ENCODE peak calls at places on chromosomes 6 and 20, in eight cellular contexts. S, Z, B, L, C, A, E and M are unnamed samples.

GRCh38 chr6:148945311-148946021 is 198.6 kb downstream of the UST start:
- DNase-seq in L (peak), E (no peak), C (no peak), S (no peak), Z (no peak), A (no peak), B (no peak), M (no peak)

GRCh38 chr20:34989118-34989517 is 33.5 kb downstream of the MYH7B start:
- DNase-seq in A (no peak), Z (no peak), E (no peak), L (no peak), C (no peak), S (no peak), B (no peak), M (no peak)

GRCh38 chr6:134593442-134593841 is 275.5 kb upstream of the SGK1 start:
- DNase-seq in C (no peak), E (no peak), L (no peak), S (peak), B (no peak), Z (no peak), A (no peak), M (no peak)

GRCh38 chr20:14498809-14499208 is 161.4 kb upstream of the FLRT3 start:
- DNase-seq in C (peak), S (no peak), L (no peak), B (no peak), A (no peak), Z (no peak), E (no peak), M (no peak)

GRCh38 chr20:7775072-7775471 is 165.2 kb downstream of the HAO1 start:
- DNase-seq in B (no peak), C (peak), L (peak), Z (no peak), E (no peak), A (no peak), S (no peak), M (no peak)

GRCh38 chr20:9609892-9610502 is 95.6 kb downstream of the LAMP5 start:
- DNase-seq in B (peak), Z (no peak), A (peak), C (peak), E (no peak), L (peak), S (peak), M (no peak)

GRCh38 chr20:42565106-42565990 is 624.4 kb downstream of the PTPRT start:
- DNase-seq in A (no peak), B (no peak), S (no peak), Z (no peak), E (no peak), C (no peak), L (no peak), M (no peak)

GRCh38 chr6:22249646-22250045 is 47.2 kb downstream of the PRL start:
- DNase-seq in A (no peak), Z (no peak), L (no peak), E (no peak), C (no peak), S (no peak), B (no peak), M (no peak)

GRCh38 chr6:169230322-169230665 is 23.4 kb downstream of the THBS2 start:
- DNase-seq in B (no peak), A (no peak), L (no peak), E (no peak), Z (no peak), S (peak), C (no peak), M (no peak)

GRCh38 chr6:55818482-55818881 is 56.9 kb downstream of the BMP5 start:
- DNase-seq in B (no peak), S (no peak), L (peak), C (peak), E (no peak), A (no peak), Z (no peak), M (no peak)

GRCh38 chr20:9353916-9354276 is 160.5 kb upstream of the LAMP5 start:
- DNase-seq in A (no peak), S (no peak), L (peak), Z (no peak), E (no peak), B (no peak), C (peak), M (no peak)

GRCh38 chr6:104431096-104431495 is 428.6 kb downstream of the HACE1 start:
- DNase-seq in B (no peak), S (no peak), A (no peak), Z (no peak), C (no peak), E (no peak), L (no peak), M (no peak)

GRCh38 chr20:49888341-49889244 is 26.7 kb downstream of the SPATA2 start:
- DNase-seq in A (peak), L (peak), E (no peak), S (peak), B (peak), C (peak), Z (peak), M (no peak)

GRCh38 chr6:47483853-47484546 is 6.4 kb downstream of the CD2AP start:
- DNase-seq in C (peak), L (peak), B (no peak), S (peak), Z (no peak), A (no peak), E (no peak), M (no peak)

GRCh38 chr20:8535403-8536003 is 403.4 kb downstream of the PLCB1 start:
- DNase-seq in Z (no peak), E (no peak), L (peak), B (peak), S (no peak), A (no peak), C (peak), M (no peak)

GRCh38 chr6:96014846-96015245 is 928 bp upstream of the FUT9 start:
- DNase-seq in E (no peak), B (no peak), S (no peak), Z (no peak), C (no peak), L (no peak), A (no peak), M (no peak)

GRCh38 chr20:17721802-17722486 is 22.2 kb downstream of the BANF2 start:
- DNase-seq in Z (no peak), E (no peak), A (no peak), C (no peak), L (peak), B (no peak), S (no peak), M (no peak)

GRCh38 chr6:56381852-56382251 is 134.5 kb upstream of the COL21A1 start:
- DNase-seq in S (peak), Z (no peak), E (no peak), L (peak), C (peak), A (no peak), B (no peak), M (no peak)

GRCh38 chr20:36542019-36542488 is 735 bp downstream of the MYL9 start:
- DNase-seq in E (no peak), L (peak), A (peak), B (peak), C (peak), S (no peak), Z (no peak), M (no peak)

GRCh38 chr6:111624391-111625098 is 18.9 kb upstream of the TRAF3IP2 start:
- DNase-seq in B (no peak), C (no peak), S (no peak), L (no peak), Z (no peak), A (no peak), E (no peak), M (no peak)

GRCh38 chr6:47016916-47017315 is 25.2 kb downstream of the ADGRF1 start:
- DNase-seq in B (no peak), C (no peak), A (no peak), L (no peak), S (no peak), E (no peak), Z (no peak), M (no peak)

DNA sequence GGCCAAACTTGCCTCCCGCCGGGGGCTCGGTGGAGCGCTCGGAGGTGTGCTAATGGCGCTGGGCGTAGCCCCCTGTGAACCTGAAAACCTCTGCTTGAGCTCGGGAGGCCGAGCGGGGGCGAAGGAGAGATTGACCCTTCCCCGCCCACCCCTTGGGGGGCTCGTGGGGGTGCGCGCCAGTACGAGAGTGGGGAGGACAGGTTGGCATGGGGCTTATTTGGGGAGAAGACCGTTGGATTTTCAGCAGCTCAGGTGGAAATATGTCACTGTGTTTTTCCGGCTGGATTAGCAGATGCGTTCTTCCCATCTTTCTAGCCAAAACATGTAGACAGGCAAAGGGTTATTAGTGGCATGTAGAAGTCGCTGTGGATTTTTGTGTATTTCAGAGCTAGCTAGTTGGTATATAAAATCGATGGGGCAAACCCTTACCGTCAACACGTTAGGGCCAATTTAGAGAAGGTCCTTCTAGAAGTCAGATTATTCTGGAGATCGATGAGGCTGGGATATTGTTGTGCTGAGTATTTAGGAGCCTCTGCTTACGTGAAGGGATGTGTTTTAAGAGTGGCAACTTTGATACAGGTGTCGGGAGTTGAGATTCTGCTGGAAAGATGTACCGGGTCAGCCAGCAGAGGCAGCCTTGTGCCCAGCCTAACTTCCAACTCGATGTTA is 525 bp downstream of the NCOA7 start:
- DNase-seq in S (peak), B (peak), Z (no peak), A (peak), E (peak), L (peak), C (peak), M (no peak)
- H3K27ac ChIP-seq in S (peak), B (no peak), Z (peak), A (peak), E (peak), L (peak), C (peak), M (peak)

GRCh38 chr6:141265748-141266647 is 866.7 kb upstream of the GJE1 start:
- DNase-seq in C (peak), Z (no peak), A (no peak), B (no peak), E (no peak), L (peak), S (no peak), M (no peak)
- H3K27ac ChIP-seq in C (no peak), Z (no peak), A (peak), B (no peak), E (no peak), L (peak), S (no peak), M (no peak)

GRCh38 chr20:31551581-31552081 is 37.4 kb downstream of the HM13 start:
- DNase-seq in Z (no peak), E (peak), A (no peak), S (no peak), B (no peak), C (no peak), L (no peak), M (no peak)
- H3K27ac ChIP-seq in Z (no peak), E (no peak), A (no peak), S (no peak), B (no peak), C (no peak), L (no peak), M (no peak)

GRCh38 chr20:33609504-33609903 is 52.6 kb upstream of the C20orf144 start:
- DNase-seq in S (no peak), Z (no peak), E (no peak), B (no peak), C (no peak), A (no peak), L (no peak), M (no peak)
- H3K27ac ChIP-seq in S (no peak), Z (no peak), E (no peak), B (no peak), C (no peak), A (no peak), L (no peak), M (no peak)